ENCODE peak calls at places on chromosomes 2 and 18, in eight cellular contexts. L is GM13977, C is ovary, V is right lobe of liver, W is transverse colon, Q is astrocyte of the spinal cord, R is mesothelial cell of epicardium, M is thoracic aorta. U is an unnamed sample.

GRCh38 chr2:64054166-64054915 is 35.1 kb upstream of the VPS54 start:
- DNase-seq in L (no peak), C (no peak), V (no peak), W (peak), Q (no peak), R (no peak), M (no peak), U (no peak)

GRCh38 chr2:197514754-197515153 is 1.1 kb upstream of the MOB4 start:
- DNase-seq in L (no peak), C (no peak), V (no peak), W (no peak), Q (no peak), R (no peak), M (no peak), U (no peak)

GRCh38 chr2:75047189-75047812 is 88.9 kb downstream of the POLE4 start:
- DNase-seq in L (no peak), C (no peak), V (no peak), W (no peak), Q (peak), R (no peak), M (no peak), U (no peak)

GRCh38 chr2:230230087-230230486 is 4.6 kb downstream of the SP140 start:
- DNase-seq in L (no peak), C (no peak), V (no peak), W (no peak), Q (peak), R (no peak), M (no peak), U (no peak)

GRCh38 chr18:79935499-79935898 is 16.0 kb downstream of the SLC66A2 start:
- DNase-seq in L (no peak), C (peak), V (no peak), W (peak), Q (no peak), R (no peak), M (no peak), U (peak)

GRCh38 chr2:3944071-3944470 is 240.7 kb downstream of the DCDC2C start:
- DNase-seq in L (no peak), C (no peak), V (no peak), W (no peak), Q (no peak), R (no peak), M (no peak), U (no peak)

GRCh38 chr2:128442053-128442751 is 123.5 kb upstream of the HS6ST1 start:
- DNase-seq in L (no peak), C (peak), V (peak), W (peak), Q (no peak), R (peak), M (no peak), U (no peak)

GRCh38 chr2:8447610-8448221 is 234.1 kb upstream of the ID2 start:
- DNase-seq in L (no peak), C (no peak), V (no peak), W (no peak), Q (peak), R (peak), M (no peak), U (no peak)

GRCh38 chr2:1593371-1594205 is 150.7 kb downstream of the PXDN start:
- DNase-seq in L (no peak), C (peak), V (no peak), W (no peak), Q (peak), R (no peak), M (no peak), U (no peak)

GRCh38 chr2:239252433-239253200 is 148.2 kb downstream of the HDAC4 start:
- DNase-seq in L (no peak), C (no peak), V (peak), W (peak), Q (no peak), R (no peak), M (no peak), U (no peak)

GRCh38 chr2:208320686-208321085 is 54.6 kb downstream of the PIKFYVE start:
- DNase-seq in L (no peak), C (peak), V (no peak), W (no peak), Q (peak), R (no peak), M (no peak), U (no peak)

GRCh38 chr18:22314001-22314400 is 103.7 kb downstream of the CTAGE1 start:
- DNase-seq in L (no peak), C (no peak), V (no peak), W (no peak), Q (no peak), R (no peak), M (no peak), U (no peak)

GRCh38 chr18:29962579-29962978 is 1080.0 kb downstream of the DSC3 start:
- DNase-seq in L (no peak), C (no peak), V (no peak), W (no peak), Q (no peak), R (no peak), M (no peak), U (no peak)

GRCh38 chr18:12741351-12741750 is 38.5 kb downstream of the PSMG2 start:
- DNase-seq in L (no peak), C (no peak), V (no peak), W (no peak), Q (peak), R (no peak), M (no peak), U (no peak)

GRCh38 chr2:118012778-118013177 is 1.1 kb downstream of the CCDC93 start:
- DNase-seq in L (no peak), C (no peak), V (no peak), W (no peak), Q (no peak), R (no peak), M (no peak), U (no peak)

GRCh38 chr2:27307545-27308358 is 493 bp downstream of the UCN start:
- DNase-seq in L (no peak), C (no peak), V (no peak), W (no peak), Q (no peak), R (no peak), M (no peak), U (no peak)

GRCh38 chr18:72091369-72091768 is 452.8 kb downstream of the CBLN2 start:
- DNase-seq in L (no peak), C (no peak), V (no peak), W (no peak), Q (no peak), R (no peak), M (no peak), U (no peak)

GRCh38 chr2:67018318-67018717 is 378.8 kb upstream of the ETAA1 start:
- DNase-seq in L (no peak), C (no peak), V (no peak), W (no peak), Q (no peak), R (no peak), M (no peak), U (no peak)

GRCh38 chr18:61639886-61640285 is 252.9 kb downstream of the RNF152 start:
- DNase-seq in L (no peak), C (no peak), V (no peak), W (no peak), Q (no peak), R (no peak), M (no peak), U (no peak)

GRCh38 chr18:61635901-61636528 is 256.8 kb downstream of the RNF152 start:
- DNase-seq in L (peak), C (peak), V (peak), W (peak), Q (peak), R (peak), M (no peak), U (no peak)

GRCh38 chr18:61637905-61638304 is 254.9 kb downstream of the RNF152 start:
- DNase-seq in L (no peak), C (no peak), V (no peak), W (peak), Q (no peak), R (no peak), M (no peak), U (no peak)

GRCh38 chr18:61637319-61637718 is 255.5 kb downstream of the RNF152 start:
- DNase-seq in L (no peak), C (no peak), V (peak), W (peak), Q (no peak), R (no peak), M (no peak), U (no peak)
- TF ChIP-seq CTCF in L (no peak), C (no peak), V (peak), W (peak), Q (no peak), R (no peak), M (no peak), U (no peak)

DNA sequence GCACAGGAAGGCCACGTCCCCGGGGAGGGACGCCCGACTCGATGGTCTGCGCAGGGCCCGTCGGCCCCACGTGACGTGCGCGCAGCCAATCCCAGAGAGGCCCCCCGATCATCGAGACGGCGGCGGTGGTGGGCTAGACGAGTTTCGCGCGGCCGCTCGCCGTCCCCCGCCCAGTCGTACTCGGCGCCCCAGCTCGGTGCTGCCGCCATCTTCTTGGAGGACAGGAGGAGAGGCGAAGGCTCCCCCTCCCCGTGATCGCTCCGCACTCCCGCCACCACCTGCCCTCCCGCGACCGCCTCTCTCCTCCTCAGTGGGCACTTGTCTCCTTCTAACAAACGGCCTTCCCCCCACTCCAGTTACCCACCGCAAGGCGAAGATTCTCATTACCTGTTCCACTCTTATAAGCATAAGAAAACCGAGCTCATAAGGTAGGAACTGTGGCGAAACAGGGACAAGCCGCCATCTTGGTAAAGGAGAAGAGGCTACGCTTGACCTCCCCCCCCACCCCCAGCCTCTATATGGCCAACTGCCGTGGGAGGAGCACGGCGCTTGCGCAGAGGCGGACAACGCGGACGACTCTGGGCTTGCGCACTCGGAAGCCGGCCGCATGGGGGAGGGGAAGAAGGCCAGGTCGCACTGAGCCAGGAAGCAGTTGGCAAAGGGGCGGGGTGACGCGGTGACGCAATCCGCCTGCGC is at the start of gene HDLBP:
- DNase-seq in L (peak), C (peak), V (peak), W (peak), Q (peak), R (peak), M (peak), U (peak)
- TF ChIP-seq CTCF in L (peak), C (peak), V (peak), W (peak), Q (peak), R (no peak), M (no peak), U (no peak)

DNA sequence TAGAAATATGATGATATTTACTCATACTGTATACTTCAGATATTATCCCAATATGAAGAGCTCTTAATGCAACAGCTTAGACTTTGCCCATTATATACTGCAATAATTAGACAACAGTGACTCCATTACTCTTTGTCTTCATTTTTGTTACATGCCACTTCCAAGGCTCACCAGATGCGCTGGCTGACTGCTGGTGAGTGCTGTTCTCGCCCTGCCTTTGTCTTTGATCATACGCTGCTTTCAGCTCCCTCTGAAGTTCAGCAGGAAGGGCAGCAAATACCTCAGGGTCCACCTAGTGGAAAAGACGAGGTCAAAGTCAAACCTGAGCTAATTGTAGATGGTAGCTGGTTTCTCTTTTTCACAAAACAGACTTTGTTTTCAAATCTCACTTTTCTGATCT is 66.3 kb downstream of the EIF5B start:
- DNase-seq in L (no peak), C (no peak), V (no peak), W (no peak), Q (no peak), R (no peak), M (no peak), U (no peak)
- TF ChIP-seq CTCF in L (peak), C (no peak), V (peak), W (no peak), Q (no peak), R (no peak), M (no peak), U (no peak)

GRCh38 chr18:48580066-48580465 is 41.2 kb downstream of the CTIF start:
- DNase-seq in L (no peak), C (no peak), V (no peak), W (no peak), Q (no peak), R (no peak), M (no peak), U (no peak)

GRCh38 chr18:48580782-48581181 is 42.0 kb downstream of the CTIF start:
- DNase-seq in L (no peak), C (no peak), V (no peak), W (no peak), Q (no peak), R (no peak), M (no peak), U (no peak)

GRCh38 chr18:48582946-48583345 is 44.1 kb downstream of the CTIF start:
- DNase-seq in L (no peak), C (no peak), V (no peak), W (no peak), Q (no peak), R (no peak), M (no peak), U (no peak)

GRCh38 chr18:48581941-48582340 is 43.1 kb downstream of the CTIF start:
- DNase-seq in L (no peak), C (no peak), V (no peak), W (no peak), Q (no peak), R (no peak), M (no peak), U (no peak)

DNA sequence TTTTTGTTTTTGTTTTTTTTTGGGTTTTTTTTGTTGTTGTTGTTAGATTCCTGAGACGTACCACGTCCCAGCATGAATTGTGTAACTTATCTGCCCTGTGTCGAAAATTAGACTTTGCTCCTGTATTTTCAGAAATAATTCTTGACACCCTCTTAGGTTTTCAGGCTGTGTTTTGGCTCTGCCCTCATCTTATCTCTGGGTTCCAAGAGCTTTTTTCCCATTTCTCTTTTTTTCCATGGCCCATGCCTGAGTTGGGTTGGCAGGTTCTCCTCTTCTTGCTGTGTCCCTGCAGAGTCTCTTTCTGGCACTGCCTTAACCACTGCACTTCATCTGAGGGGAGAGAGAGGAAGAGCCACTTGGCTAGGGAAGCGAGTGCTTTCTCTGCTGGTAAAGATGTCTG is 42.4 kb downstream of the CTIF start:
- DNase-seq in L (no peak), C (no peak), V (no peak), W (no peak), Q (no peak), R (no peak), M (no peak), U (no peak)
- TF ChIP-seq CTCF in L (no peak), C (no peak), V (no peak), W (no peak), Q (no peak), R (no peak), M (no peak), U (no peak)

DNA sequence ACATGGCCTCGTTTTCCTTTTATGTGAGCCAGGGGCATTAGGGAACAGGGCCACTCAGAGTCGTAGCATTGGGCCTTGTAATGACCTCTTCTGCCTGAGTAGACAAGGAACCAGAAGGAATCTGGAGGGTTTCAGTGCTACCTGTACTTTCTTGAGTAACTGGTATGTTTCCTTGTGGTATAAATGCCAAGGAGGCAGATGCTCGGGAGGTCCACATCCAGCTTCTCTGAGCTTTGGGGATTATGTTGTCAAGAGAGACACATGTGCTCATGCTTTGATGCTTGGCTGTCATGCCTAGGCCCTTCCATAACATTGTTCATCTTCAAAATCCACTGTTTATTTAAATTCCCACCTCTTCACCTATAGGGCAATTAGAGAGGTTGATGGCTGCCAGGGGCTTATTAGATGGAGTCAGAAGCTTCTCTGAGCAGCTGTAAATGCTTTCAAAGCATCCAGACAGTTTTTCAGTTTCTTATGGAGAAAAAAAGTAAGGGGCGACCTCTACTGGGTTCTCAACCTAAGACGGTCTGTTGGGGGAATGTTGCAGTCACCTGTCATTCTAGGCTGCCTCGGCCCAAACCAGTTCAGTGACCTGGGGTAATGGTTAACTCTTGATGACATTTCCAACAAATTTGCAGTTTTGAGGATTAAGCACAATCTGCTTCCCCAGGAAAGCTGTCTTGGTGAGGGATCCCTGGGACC is 26.5 kb downstream of the FOSL2 start:
- DNase-seq in L (peak), C (no peak), V (no peak), W (peak), Q (peak), R (no peak), M (no peak), U (no peak)
- TF ChIP-seq CTCF in L (no peak), C (no peak), V (peak), W (no peak), Q (no peak), R (no peak), M (no peak), U (no peak)

U was measured in omental fat pad.